ENCODE peak calls at places on chromosomes 6 and 20, in seven cellular contexts. Y is stimulated activated CD4-positive, alpha-beta T cell treated with anti-CD3 and anti-CD28 coated beads, Interleukin-12 subunit alpha, Interleukin-12 subunit beta, amount 100 ng/mL, for 4 hours; L is naive thymus-derived CD4-positive, alpha-beta T cell; D is non-pigmented ciliary epithelial cell; H is central memory CD4-positive, alpha-beta T cell; P is pancreas; F is COR-L47. Q is an unnamed sample.

GRCh38 chr20:37956099-37956498 is 53.2 kb downstream of the VSTM2L start:
- DNase-seq in Y (no peak), L (no peak), D (no peak), H (no peak), P (no peak), F (no peak), Q (no peak)

GRCh38 chr6:164095056-164095455 is 680.5 kb downstream of the QKI start:
- DNase-seq in Y (no peak), L (no peak), D (no peak), H (no peak), P (no peak), F (no peak), Q (no peak)

GRCh38 chr6:69988458-69989126 is 122.2 kb downstream of the COL19A1 start:
- DNase-seq in Y (no peak), L (no peak), D (no peak), H (no peak), P (no peak), F (no peak), Q (no peak)

GRCh38 chr6:37689356-37689755 is 8.3 kb downstream of the MDGA1 start:
- DNase-seq in Y (no peak), L (no peak), D (no peak), H (no peak), P (no peak), F (no peak), Q (no peak)

GRCh38 chr20:62760536-62761057 is 35.7 kb upstream of the MRGBP start:
- DNase-seq in Y (no peak), L (no peak), D (no peak), H (no peak), P (no peak), F (no peak), Q (peak; percentile 20)

GRCh38 chr6:83889625-83890024 is 30.1 kb downstream of the CYB5R4 start:
- DNase-seq in Y (no peak), L (no peak), D (no peak), H (no peak), P (no peak), F (no peak), Q (no peak)

GRCh38 chr20:34709836-34710567 is 5.9 kb downstream of the TP53INP2 start:
- DNase-seq in Y (peak; percentile 69), L (no peak), D (no peak), H (no peak), P (peak; percentile 64), F (peak; percentile 76), Q (peak; percentile 77)

GRCh38 chr20:4453369-4453768 is 268.3 kb upstream of the PRND start:
- DNase-seq in Y (no peak), L (no peak), D (no peak), H (no peak), P (no peak), F (no peak), Q (no peak)

GRCh38 chr20:9515211-9515580 is 806 bp downstream of the LAMP5 start:
- DNase-seq in Y (no peak), L (no peak), D (no peak), H (no peak), P (no peak), F (no peak), Q (no peak)

GRCh38 chr6:1131285-1132079 is 180.4 kb upstream of the FOXQ1 start:
- DNase-seq in Y (no peak), L (no peak), D (peak; percentile 27), H (no peak), P (no peak), F (no peak), Q (no peak)

GRCh38 chr20:61815176-61815575 is 250.5 kb downstream of the TAF4 start:
- DNase-seq in Y (no peak), L (no peak), D (no peak), H (no peak), P (no peak), F (no peak), Q (no peak)

GRCh38 chr6:12137480-12137879 is 125.4 kb downstream of the HIVEP1 start:
- DNase-seq in Y (no peak), L (no peak), D (peak; percentile 47), H (no peak), P (peak; percentile 42), F (peak; percentile 17), Q (no peak)

GRCh38 chr6:165571068-165571682 is 91.9 kb downstream of the PDE10A start:
- DNase-seq in Y (no peak), L (no peak), D (peak; percentile 74), H (no peak), P (no peak), F (no peak), Q (no peak)

GRCh38 chr6:21143651-21144050 is 449.9 kb upstream of the SOX4 start:
- DNase-seq in Y (no peak), L (no peak), D (no peak), H (no peak), P (no peak), F (no peak), Q (no peak)

GRCh38 chr6:32082951-32083350 is 26.2 kb downstream of the TNXB start:
- DNase-seq in Y (no peak), L (no peak), D (no peak), H (no peak), P (no peak), F (no peak), Q (no peak)

GRCh38 chr6:54083301-54083700 is 27.9 kb upstream of the MLIP start:
- DNase-seq in Y (no peak), L (no peak), D (no peak), H (no peak), P (no peak), F (no peak), Q (no peak)

GRCh38 chr6:119476024-119476423 is 126.5 kb upstream of the MAN1A1 start:
- DNase-seq in Y (no peak), L (no peak), D (no peak), H (no peak), P (no peak), F (no peak), Q (no peak)

GRCh38 chr6:131519670-131520436 is 53.2 kb upstream of the ARG1 start:
- DNase-seq in Y (peak; percentile 19), L (peak; percentile 55), D (peak; percentile 17), H (peak; percentile 28), P (no peak), F (no peak), Q (no peak)

GRCh38 chr20:7585126-7585679 is 355.1 kb downstream of the HAO1 start:
- DNase-seq in Y (no peak), L (no peak), D (no peak), H (no peak), P (no peak), F (no peak), Q (peak; percentile 46)

GRCh38 chr6:2220154-2220553 is 25.3 kb downstream of the GMDS start:
- DNase-seq in Y (no peak), L (no peak), D (no peak), H (no peak), P (no peak), F (no peak), Q (no peak)

GRCh38 chr6:107154131-107154906 is 39.0 kb upstream of the BEND3 start:
- DNase-seq in Y (no peak), L (no peak), D (no peak), H (no peak), P (peak; percentile 66), F (peak; percentile 29), Q (peak; percentile 39)

Q was measured in NCI-H1436.